ENCODE peak calls at places on chromosomes 6 and 20, in four cellular contexts. L is H1, T is tibial nerve, P is left lung. G is an unnamed sample.

GRCh38 chr6:3455490-3456394 is 1.1 kb downstream of the SLC22A23 start:
- DNase-seq in T (no peak), P (peak), L (peak), G (peak)

GRCh38 chr6:36809933-36810844 is 29.1 kb downstream of the CPNE5 start:
- DNase-seq in L (no peak), P (no peak), T (no peak), G (no peak)

GRCh38 chr20:11274137-11274536 is 600.3 kb upstream of the JAG1 start:
- DNase-seq in P (no peak), T (no peak), L (no peak), G (no peak)

GRCh38 chr6:125102901-125103300 is 50.7 kb upstream of the TPD52L1 start:
- DNase-seq in L (no peak), P (no peak), T (no peak), G (no peak)

GRCh38 chr20:1389703-1390385 is 3.0 kb downstream of the FKBP1A start:
- DNase-seq in P (no peak), L (no peak), T (no peak), G (no peak)

GRCh38 chr6:27608916-27609883 is 136.3 kb upstream of the ZNF184 start:
- DNase-seq in L (peak), P (no peak), T (no peak), G (no peak)

GRCh38 chr20:59751075-59751711 is 146.9 kb downstream of the PHACTR3 start:
- DNase-seq in L (peak), P (peak), T (peak), G (peak)

GRCh38 chr6:168528457-168529095 is 87.6 kb downstream of the SMOC2 start:
- DNase-seq in P (no peak), L (no peak), T (no peak), G (no peak)

GRCh38 chr6:99151634-99152344 is 197.7 kb downstream of the FAXC start:
- DNase-seq in P (no peak), T (no peak), L (peak), G (peak)

GRCh38 chr6:10409160-10409765 is 5.6 kb downstream of the TFAP2A start:
- DNase-seq in T (no peak), L (no peak), P (no peak), G (no peak)

GRCh38 chr20:7703436-7703835 is 236.8 kb downstream of the HAO1 start:
- DNase-seq in T (no peak), P (no peak), L (no peak), G (no peak)

GRCh38 chr6:27049863-27050781 is 197.4 kb upstream of the PRSS16 start:
- DNase-seq in L (no peak), T (no peak), P (peak), G (no peak)

GRCh38 chr6:125294925-125295324 is 6.8 kb downstream of the HDDC2 start:
- DNase-seq in T (no peak), L (no peak), P (no peak), G (no peak)

GRCh38 chr20:62949153-62949821 is 3.2 kb upstream of the SLC17A9 start:
- DNase-seq in P (no peak), T (no peak), L (no peak), G (no peak)

GRCh38 chr6:26065952-26066380 is 21.3 kb upstream of the HFE start:
- DNase-seq in T (no peak), P (no peak), L (no peak), G (peak)

GRCh38 chr20:36550797-36551299 is 9.5 kb downstream of the MYL9 start:
- DNase-seq in P (no peak), L (no peak), T (no peak), G (no peak)

GRCh38 chr6:159042824-159043181 is 2.0 kb downstream of the TAGAP start:
- DNase-seq in T (no peak), L (no peak), P (no peak), G (no peak)

GRCh38 chr6:44227138-44227770 is 3.9 kb downstream of the SLC29A1 start:
- DNase-seq in T (no peak), L (no peak), P (no peak), G (no peak)

GRCh38 chr6:124536792-124537191 is 425.4 kb upstream of the RNF217 start:
- DNase-seq in L (no peak), P (no peak), T (no peak), G (no peak)

DNA sequence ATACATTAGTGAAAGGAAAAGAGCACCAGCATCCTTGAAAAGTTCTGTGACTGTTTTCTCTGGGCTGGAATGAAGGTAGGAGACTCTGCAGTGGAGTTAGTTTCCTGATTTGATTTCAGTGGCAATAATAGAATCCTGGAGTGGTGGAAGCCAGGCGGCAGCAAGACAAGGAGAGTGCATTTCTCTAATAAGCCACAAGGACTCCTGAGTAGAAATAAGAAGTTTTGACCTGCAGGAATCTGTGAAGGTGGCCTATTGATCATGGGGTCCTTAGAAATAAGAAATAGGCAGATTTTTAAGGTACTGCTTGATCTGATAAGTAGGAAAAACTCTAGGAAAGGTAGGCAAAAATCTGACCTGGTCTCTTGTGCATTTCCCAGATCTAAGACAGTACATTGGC is 68.4 kb upstream of the ELOVL5 start:
- DNase-seq in T (no peak), P (no peak), L (no peak), G (no peak)
- TF ChIP-seq CTCF in T (no peak), P (no peak), L (peak), G (peak)

DNA sequence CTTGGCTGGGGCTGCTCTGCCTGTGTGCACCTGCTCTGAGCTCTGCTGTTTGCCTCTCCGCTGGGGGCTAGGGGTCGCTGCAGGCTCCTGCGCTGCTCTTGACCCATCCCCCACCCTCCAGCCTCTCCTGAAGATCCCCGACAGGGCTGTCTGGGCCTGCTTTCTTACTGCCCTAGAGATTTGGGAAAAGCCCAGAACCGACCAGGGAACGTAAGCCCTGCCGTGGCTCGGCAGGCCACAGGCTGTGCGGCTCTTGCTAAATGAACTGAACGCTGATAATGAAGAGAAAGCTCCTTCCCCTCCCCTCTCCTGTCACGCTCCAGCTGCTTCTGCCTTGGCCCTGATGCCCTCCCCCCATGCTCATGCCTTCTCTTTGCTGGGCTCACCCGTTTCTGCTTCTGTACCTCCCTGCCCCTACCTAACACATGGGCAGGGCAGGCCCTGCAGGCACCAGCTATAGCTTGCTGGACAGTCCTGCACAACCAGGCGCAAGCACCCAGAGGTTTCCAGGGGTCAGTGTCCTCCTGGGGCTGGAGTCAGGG is 32.0 kb upstream of the PCMTD2 start:
- DNase-seq in T (no peak), L (peak), P (no peak), G (peak)
- TF ChIP-seq CTCF in T (no peak), L (peak), P (no peak), G (peak)

DNA sequence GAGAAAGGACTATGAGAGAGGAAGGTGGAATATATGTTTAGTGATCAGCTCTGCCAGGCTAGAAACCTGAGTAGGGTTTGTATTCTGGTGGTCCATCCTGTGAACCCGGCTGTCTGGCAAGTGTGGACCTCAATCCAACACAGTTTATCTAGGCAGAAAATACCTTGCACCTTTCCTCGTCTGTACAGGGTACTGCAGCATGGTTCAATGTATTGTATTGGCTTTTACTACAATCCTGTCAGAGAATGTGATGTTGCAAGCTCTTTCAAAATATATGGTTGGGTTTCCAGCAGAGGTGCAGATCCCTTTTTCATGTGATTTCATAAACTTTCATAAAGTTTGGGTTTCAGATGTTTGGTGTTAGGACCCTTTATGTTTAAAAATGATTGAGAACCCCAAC is 106.7 kb downstream of the RTN4IP1 start:
- DNase-seq in L (no peak), P (no peak), T (no peak), G (no peak)
- TF ChIP-seq CTCF in L (no peak), P (no peak), T (no peak), G (no peak)

DNA sequence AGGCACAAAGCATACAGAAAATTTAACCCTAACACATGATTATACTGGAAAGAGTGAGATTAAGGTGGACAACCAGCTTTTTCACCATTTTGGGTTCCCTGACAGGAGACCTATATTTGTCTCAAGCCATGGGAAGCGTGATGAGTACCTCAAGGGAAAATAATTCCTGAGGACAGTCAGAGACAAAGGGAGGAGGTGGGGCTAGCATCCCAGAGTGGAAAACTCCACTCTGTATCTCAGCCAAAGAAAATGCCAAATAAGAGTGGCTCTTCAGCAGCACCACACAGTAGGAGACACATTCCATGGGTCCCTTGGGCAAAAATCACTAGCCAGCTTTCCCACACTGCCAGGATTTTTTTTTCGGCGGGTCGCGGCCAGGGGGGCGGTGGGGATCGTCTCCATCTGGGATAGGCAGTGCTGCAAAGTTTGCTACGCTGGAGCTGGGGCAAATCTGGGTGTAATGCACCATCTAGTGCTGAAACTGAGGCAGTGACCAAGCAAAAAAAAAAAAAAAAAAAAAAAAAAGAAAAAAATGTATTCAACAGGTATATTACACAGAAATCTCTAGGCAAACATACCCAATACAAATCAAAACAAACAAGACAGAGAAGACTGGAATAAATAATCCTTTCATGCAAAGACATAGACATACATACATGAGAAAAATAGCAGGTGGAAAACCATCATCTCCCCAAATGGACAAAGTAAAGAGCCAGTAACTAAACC is 77.3 kb upstream of the SLC35F1 start:
- DNase-seq in T (no peak), P (no peak), L (peak), G (peak)
- TF ChIP-seq CTCF in T (no peak), P (no peak), L (peak), G (peak)

GRCh38 chr6:96837138-96837971 is at the start of gene GPR63:
- DNase-seq in L (peak), T (peak), P (peak), G (peak)
- TF ChIP-seq CTCF in L (no peak), T (no peak), P (no peak), G (no peak)

GRCh38 chr20:3173582-3174441 is 463 bp upstream of the LZTS3 start:
- DNase-seq in L (peak), P (peak), T (peak), G (peak)
- TF ChIP-seq CTCF in L (peak), P (no peak), T (no peak), G (peak)

DNA sequence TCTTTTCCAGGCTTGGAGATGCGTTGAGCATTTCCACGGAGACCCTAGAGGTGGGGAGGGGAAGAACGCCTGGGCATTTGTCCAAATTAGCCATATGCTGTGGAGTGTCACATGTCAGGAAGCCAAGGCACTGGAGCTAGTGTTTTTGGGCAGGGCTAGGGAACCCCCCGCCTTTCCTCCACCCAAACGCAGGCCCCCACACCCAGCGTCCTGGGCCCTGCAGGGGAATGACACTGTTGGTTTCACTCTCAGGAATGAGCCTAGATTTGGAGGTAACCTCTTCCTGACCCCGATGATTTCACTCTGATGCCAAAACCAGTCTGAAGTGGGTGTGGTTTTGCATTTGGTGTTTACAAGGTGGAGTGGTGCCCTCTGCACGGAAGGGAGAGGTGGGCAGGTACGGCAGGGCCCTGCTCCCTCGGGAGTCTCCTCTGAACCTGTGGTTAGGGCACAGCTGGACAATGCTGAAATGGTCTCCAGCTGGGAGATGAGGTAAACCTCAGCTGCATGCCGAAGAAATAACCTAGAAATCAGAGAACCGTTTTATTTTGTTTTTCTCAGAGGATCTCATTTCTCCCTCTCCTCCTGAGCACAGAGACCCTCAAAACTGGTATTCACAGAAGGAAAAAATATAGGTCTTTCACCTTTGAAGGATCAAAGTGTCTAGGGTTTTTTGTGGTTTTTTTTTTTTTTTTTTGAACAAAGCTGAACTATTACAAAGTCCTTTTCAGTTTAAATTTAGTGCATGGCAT is 29.6 kb downstream of the MTHFD1L start:
- DNase-seq in L (no peak), P (no peak), T (no peak), G (no peak)
- TF ChIP-seq CTCF in L (no peak), P (no peak), T (no peak), G (peak)

DNA sequence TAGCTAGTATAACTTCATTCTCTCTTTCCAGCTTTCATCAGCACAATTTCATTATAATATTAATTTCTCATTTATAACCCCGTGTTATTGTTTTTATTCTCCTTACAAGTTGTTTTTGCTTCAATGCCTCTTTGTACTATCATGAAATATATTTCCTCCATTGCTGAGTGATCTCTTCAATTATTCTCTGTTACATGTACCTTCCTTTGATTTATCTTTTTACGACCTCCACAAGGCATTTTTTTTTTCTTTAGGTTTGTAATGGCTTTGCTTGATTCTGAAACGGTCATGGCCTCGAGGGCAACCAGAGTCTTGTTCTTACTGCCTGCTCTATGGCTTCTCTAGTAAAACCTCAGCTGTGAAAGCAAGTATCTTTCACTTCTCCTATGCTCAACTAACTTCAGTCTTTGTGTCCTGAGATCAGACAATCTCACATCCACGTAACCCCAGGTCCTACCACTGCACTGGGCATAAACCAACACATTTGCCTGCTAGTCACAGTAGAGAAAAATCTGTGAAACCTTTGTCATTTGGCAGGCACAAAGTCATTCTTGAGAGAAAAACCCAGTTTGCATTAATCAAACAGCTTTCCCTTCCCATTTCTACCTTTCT is 119.9 kb downstream of the UST start:
- DNase-seq in T (no peak), P (no peak), L (no peak), G (no peak)
- TF ChIP-seq CTCF in T (no peak), P (no peak), L (no peak), G (no peak)